ENCODE peak calls at places on chromosomes 5 and 9, in four cellular contexts. L is H9, M is H1, Q is mesendoderm. K is an unnamed sample.

GRCh38 chr5:157361865-157362465 is 96.0 kb downstream of the CYFIP2 start:
- DNase-seq in L (no peak), M (no peak), Q (peak), K (peak)

GRCh38 chr5:168114444-168115017 is 176.9 kb upstream of the WWC1 start:
- DNase-seq in L (peak), M (peak), Q (peak), K (peak)

GRCh38 chr9:115373000-115373709 is 255.2 kb upstream of the TNC start:
- DNase-seq in L (no peak), M (no peak), Q (peak), K (peak)

GRCh38 chr5:175035882-175036533 is 311.6 kb downstream of the MSX2 start:
- DNase-seq in L (no peak), M (no peak), Q (peak), K (no peak)

GRCh38 chr5:89536020-89536419 is 653.0 kb upstream of the MEF2C start:
- DNase-seq in L (no peak), M (no peak), Q (no peak), K (no peak)

GRCh38 chr5:149790276-149790675 is 60.2 kb downstream of the PPARGC1B start:
- DNase-seq in L (no peak), M (no peak), Q (no peak), K (no peak)

GRCh38 chr5:91712718-91713117 is 329.6 kb upstream of the ARRDC3 start:
- DNase-seq in L (no peak), M (no peak), Q (no peak), K (no peak)

GRCh38 chr5:170522211-170523128 is 18.6 kb downstream of the KCNIP1 start:
- DNase-seq in L (no peak), M (no peak), Q (peak), K (no peak)

GRCh38 chr5:138944527-138945322 is 69.6 kb upstream of the LRRTM2 start:
- DNase-seq in L (no peak), M (no peak), Q (no peak), K (no peak)

GRCh38 chr5:172777381-172778222 is 6.6 kb upstream of the DUSP1 start:
- DNase-seq in L (no peak), M (no peak), Q (peak), K (peak)

GRCh38 chr9:2465921-2466460 is 155.6 kb upstream of the VLDLR start:
- DNase-seq in L (no peak), M (no peak), Q (peak), K (peak)

GRCh38 chr9:91740713-91741112 is 209.3 kb downstream of the ROR2 start:
- DNase-seq in L (no peak), M (no peak), Q (peak), K (peak)

GRCh38 chr5:111227226-111227782 is 3.1 kb downstream of the CAMK4 start:
- DNase-seq in L (no peak), M (no peak), Q (no peak), K (no peak)

GRCh38 chr5:73265641-73266040 is 92.6 kb downstream of the TMEM174 start:
- DNase-seq in L (no peak), M (no peak), Q (no peak), K (no peak)

GRCh38 chr5:102713278-102713677 is 41.8 kb upstream of the PAM start:
- DNase-seq in L (no peak), M (no peak), Q (no peak), K (no peak)

GRCh38 chr5:34622046-34622435 is 34.1 kb upstream of the RAI14 start:
- DNase-seq in L (no peak), M (no peak), Q (no peak), K (peak)

GRCh38 chr5:133025804-133026663 is at the start of gene ZCCHC10:
- DNase-seq in L (peak), M (peak), Q (peak), K (peak)
- H4K8ac ChIP-seq in L (no peak), M (peak), Q (peak), K (peak)

GRCh38 chr5:10624679-10625078 is 60.8 kb downstream of the ANKRD33B start:
- DNase-seq in L (no peak), M (no peak), Q (no peak), K (no peak)
- H4K5ac ChIP-seq in L (no peak), M (no peak), Q (no peak), K (no peak)

DNA sequence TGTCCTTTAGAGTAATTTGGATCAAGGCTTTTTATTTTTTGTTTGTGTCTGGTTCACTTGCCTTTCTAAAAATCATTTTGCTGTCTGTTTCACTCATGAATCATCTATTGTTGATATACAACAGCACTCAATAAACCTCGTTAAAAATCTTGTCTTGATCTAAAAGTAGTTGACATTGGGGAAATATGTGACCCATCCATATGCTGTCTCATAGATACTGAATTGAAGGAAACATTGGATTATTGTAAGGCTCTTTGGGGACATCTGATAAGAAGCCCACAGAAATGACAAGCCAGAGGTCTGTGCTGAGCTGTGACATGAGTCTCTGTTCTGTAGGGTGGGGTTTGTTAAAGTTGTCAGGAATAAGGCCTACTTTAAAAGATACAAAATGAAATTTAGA is 208.0 kb downstream of the PDZD2 start:
- DNase-seq in L (no peak), M (no peak), Q (no peak), K (no peak)
- H4K8ac ChIP-seq in L (no peak), M (no peak), Q (no peak), K (no peak)

GRCh38 chr5:112420111-112420864 is 1.2 kb upstream of the EPB41L4A start:
- DNase-seq in L (peak), M (peak), Q (peak), K (peak)

GRCh38 chr5:112417931-112418358 is 1.1 kb downstream of the EPB41L4A start:
- DNase-seq in L (no peak), M (no peak), Q (peak), K (no peak)

GRCh38 chr5:112418412-112419049 is 546 bp downstream of the EPB41L4A start:
- DNase-seq in L (peak), M (no peak), Q (peak), K (no peak)

GRCh38 chr5:112419050-112419595 is at the start of gene EPB41L4A:
- DNase-seq in L (no peak), M (peak), Q (no peak), K (no peak)

GRCh38 chr5:112419596-112420110 is 576 bp upstream of the EPB41L4A start:
- DNase-seq in L (peak), M (peak), Q (peak), K (no peak)
- H4K5ac ChIP-seq in L (no peak), M (no peak), Q (no peak), K (no peak)

GRCh38 chr5:179700401-179700918 is 1.7 kb downstream of the CANX start:
- DNase-seq in L (no peak), M (no peak), Q (peak), K (peak)
- H4K8ac ChIP-seq in L (no peak), M (no peak), Q (no peak), K (no peak)

DNA sequence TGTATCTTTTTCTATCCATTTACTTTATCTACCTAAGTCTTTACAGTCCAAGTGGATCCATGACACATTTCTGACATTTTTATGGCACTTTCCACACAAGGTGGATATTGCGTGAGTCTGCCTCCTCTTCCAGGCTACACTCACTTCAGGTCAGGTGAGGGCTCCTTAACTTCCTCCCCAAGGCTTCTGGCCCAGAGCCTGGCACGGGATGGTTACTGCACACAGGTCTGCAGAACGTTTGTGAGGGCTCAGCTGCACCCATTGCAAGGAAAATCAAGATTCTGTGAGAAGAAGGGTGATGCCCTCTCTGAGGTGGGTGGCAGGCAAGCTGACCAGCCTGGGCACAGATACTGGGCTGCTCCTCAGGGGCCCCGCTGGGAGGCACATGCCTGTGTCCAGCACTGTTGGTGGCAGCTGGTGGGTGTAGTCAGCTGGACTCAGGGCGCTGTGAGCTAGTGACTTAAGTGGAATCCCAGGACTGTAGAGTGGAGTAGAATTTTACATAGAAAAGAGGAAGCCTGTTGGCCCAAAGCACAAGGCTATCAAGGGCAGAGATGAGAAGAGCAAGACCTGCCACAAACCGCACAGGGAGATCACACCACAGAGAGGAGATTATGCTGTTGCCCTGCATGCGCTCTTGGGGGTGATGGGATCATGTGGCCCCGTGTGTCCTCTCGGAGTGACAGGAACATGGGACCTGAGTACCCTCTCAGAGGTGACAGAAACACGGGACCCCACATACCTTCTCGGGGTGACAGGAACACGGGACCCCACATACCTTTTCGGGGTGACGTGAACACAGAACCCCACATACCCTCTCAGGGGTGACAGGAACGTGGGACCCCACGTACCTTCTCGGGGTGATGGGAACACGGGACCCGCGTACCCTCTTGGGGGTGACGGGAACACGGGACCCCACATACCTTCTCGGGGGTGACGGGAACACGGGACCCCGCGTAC is 21.3 kb downstream of the AHRR start:
- DNase-seq in L (no peak), M (no peak), Q (no peak), K (no peak)
- H4K5ac ChIP-seq in L (no peak), M (no peak), Q (no peak), K (peak)

DNA sequence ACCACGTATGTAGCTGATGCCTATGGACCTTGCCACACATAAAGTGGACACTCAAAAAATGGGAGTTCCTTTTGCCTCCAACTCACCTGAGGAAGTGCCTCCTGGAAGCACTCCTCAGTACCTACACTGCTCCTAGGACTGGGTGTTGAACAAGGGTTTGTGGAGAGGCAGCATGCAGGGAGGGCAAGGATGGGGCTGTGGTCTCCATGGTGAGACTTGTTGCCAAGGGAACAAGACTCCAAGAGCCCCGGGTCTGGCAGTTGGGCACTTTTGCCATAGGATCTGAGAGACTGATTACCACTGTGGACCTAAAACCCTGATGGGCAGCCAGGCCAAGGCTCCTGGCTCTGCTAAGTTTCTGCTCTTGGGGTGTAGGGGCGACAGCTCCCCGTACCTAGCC is 6.9 kb upstream of the NR5A1 start:
- DNase-seq in L (no peak), M (peak), Q (no peak), K (no peak)
- H4K8ac ChIP-seq in L (no peak), M (no peak), Q (no peak), K (no peak)

GRCh38 chr5:42573386-42573785 is 150.1 kb downstream of the GHR start:
- DNase-seq in L (no peak), M (no peak), Q (no peak), K (no peak)

GRCh38 chr5:42571626-42571960 is 148.4 kb downstream of the GHR start:
- DNase-seq in L (no peak), M (no peak), Q (no peak), K (no peak)

GRCh38 chr5:42569953-42570548 is 146.8 kb downstream of the GHR start:
- DNase-seq in L (no peak), M (no peak), Q (no peak), K (no peak)

GRCh38 chr5:42570946-42571625 is 147.8 kb downstream of the GHR start:
- DNase-seq in L (no peak), M (no peak), Q (no peak), K (peak)

GRCh38 chr5:42572313-42572712 is 149.1 kb downstream of the GHR start:
- DNase-seq in L (no peak), M (no peak), Q (no peak), K (no peak)
- H4K5ac ChIP-seq in L (no peak), M (no peak), Q (no peak), K (no peak)

GRCh38 chr9:112120471-112120925 is 54.6 kb downstream of the SUSD1 start:
- DNase-seq in L (no peak), M (peak), Q (peak), K (no peak)

GRCh38 chr9:112119225-112120045 is 55.7 kb downstream of the SUSD1 start:
- DNase-seq in L (no peak), M (peak), Q (peak), K (peak)

GRCh38 chr9:112115955-112116354 is 59.1 kb downstream of the SUSD1 start:
- DNase-seq in L (no peak), M (peak), Q (no peak), K (no peak)

GRCh38 chr9:112121633-112122032 is 53.5 kb downstream of the SUSD1 start:
- DNase-seq in L (no peak), M (peak), Q (no peak), K (no peak)

GRCh38 chr9:112120046-112120373 is 55.1 kb downstream of the SUSD1 start:
- DNase-seq in L (no peak), M (peak), Q (no peak), K (no peak)
- H4K8ac ChIP-seq in L (no peak), M (no peak), Q (no peak), K (no peak)

K was measured in IMR-90.